ENCODE peak calls at places on chromosomes 1 and 21, in five cellular contexts. N is mesenchymal stem cell, A is H1, Q is neuronal stem cell, J is H9. T is an unnamed sample.

GRCh38 chr1:33375316-33375715 is 54.4 kb upstream of the A3GALT2 start:
- DNase-seq in N (no peak), A (no peak), Q (no peak), J (no peak), T (no peak)

GRCh38 chr1:182392045-182393028 is 747 bp upstream of the GLUL start:
- DNase-seq in N (peak; percentile 50), A (no peak), Q (no peak), J (no peak), T (peak; percentile 9)

GRCh38 chr1:93784538-93784937 is 94.5 kb downstream of the DNTTIP2 start:
- DNase-seq in N (no peak), A (no peak), Q (no peak), J (no peak), T (no peak)

GRCh38 chr1:57424231-57425027 is 569 bp upstream of the DAB1 start:
- DNase-seq in N (peak; percentile 33), A (no peak), Q (peak; percentile 66), J (peak; percentile 85), T (peak; percentile 41)

GRCh38 chr21:35381743-35382310 is 332.7 kb upstream of the RUNX1 start:
- DNase-seq in N (no peak), A (no peak), Q (no peak), J (no peak), T (no peak)

GRCh38 chr1:85607126-85607912 is 26.8 kb downstream of the CCN1 start:
- DNase-seq in N (peak; percentile 97), A (peak; percentile 93), Q (peak; percentile 71), J (peak; percentile 97), T (peak; percentile 100)

GRCh38 chr1:63772876-63773275 is 941 bp upstream of the ROR1 start:
- DNase-seq in N (no peak), A (no peak), Q (no peak), J (no peak), T (no peak)

GRCh38 chr1:47340227-47340626 is 6.6 kb downstream of the CMPK1 start:
- DNase-seq in N (peak; percentile 62), A (no peak), Q (no peak), J (no peak), T (peak; percentile 80)

GRCh38 chr1:2978691-2979190 is 42.5 kb upstream of the ACTRT2 start:
- DNase-seq in N (no peak), A (no peak), Q (no peak), J (no peak), T (no peak)

GRCh38 chr1:15454256-15454655 is 2.3 kb upstream of the CELA2A start:
- DNase-seq in N (peak; percentile 55), A (no peak), Q (no peak), J (no peak), T (peak; percentile 87)

GRCh38 chr1:40423264-40423642 is 27.0 kb upstream of the ZFP69B start:
- DNase-seq in N (no peak), A (no peak), Q (no peak), J (no peak), T (no peak)

GRCh38 chr21:15848632-15849031 is 118.8 kb downstream of the USP25 start:
- DNase-seq in N (no peak), A (no peak), Q (no peak), J (no peak), T (peak; percentile 76)

GRCh38 chr21:16040601-16041000 is 310.8 kb downstream of the USP25 start:
- DNase-seq in N (peak; percentile 18), A (no peak), Q (no peak), J (no peak), T (peak; percentile 55)

GRCh38 chr1:181661569-181661968 is 178.3 kb downstream of the CACNA1E start:
- DNase-seq in N (no peak), A (no peak), Q (no peak), J (no peak), T (no peak)

GRCh38 chr1:42737257-42737656 is 2.8 kb downstream of the CLDN19 start:
- DNase-seq in N (no peak), A (no peak), Q (no peak), J (no peak), T (no peak)

GRCh38 chr21:14480601-14481000 is 65.5 kb downstream of the SAMSN1 start:
- DNase-seq in N (no peak), A (no peak), Q (no peak), J (no peak), T (no peak)

GRCh38 chr21:35227774-35228173 is 178.7 kb upstream of the RUNX1 start:
- DNase-seq in N (no peak), A (no peak), Q (no peak), J (no peak), T (no peak)

GRCh38 chr1:115052454-115053083 is 22.9 kb downstream of the TSHB start:
- DNase-seq in N (peak; percentile 46), A (no peak), Q (peak; percentile 30), J (peak; percentile 68), T (peak; percentile 33)

GRCh38 chr21:29181799-29182470 is 51.5 kb downstream of the MAP3K7CL start:
- DNase-seq in N (peak; percentile 95), A (no peak), Q (no peak), J (no peak), T (peak; percentile 95)

GRCh38 chr1:194268839-194269238 is 1082.4 kb upstream of the B3GALT2 start:
- DNase-seq in N (peak; percentile 9), A (no peak), Q (peak; percentile 1), J (no peak), T (peak; percentile 54)

GRCh38 chr1:21270086-21270689 is 20.1 kb downstream of the ECE1 start:
- DNase-seq in N (peak; percentile 76), A (peak; percentile 63), Q (peak; percentile 63), J (peak; percentile 92), T (peak; percentile 52)

GRCh38 chr1:246483204-246483933 is 23.7 kb downstream of the SMYD3 start:
- DNase-seq in N (no peak), A (no peak), Q (no peak), J (no peak), T (peak; percentile 38)

GRCh38 chr1:41612953-41613352 is 128.5 kb upstream of the EDN2 start:
- DNase-seq in N (peak; percentile 13), A (no peak), Q (no peak), J (no peak), T (no peak)

GRCh38 chr1:112232848-112233247 is 163.2 kb upstream of the CTTNBP2NL start:
- DNase-seq in N (no peak), A (no peak), Q (no peak), J (no peak), T (no peak)

DNA sequence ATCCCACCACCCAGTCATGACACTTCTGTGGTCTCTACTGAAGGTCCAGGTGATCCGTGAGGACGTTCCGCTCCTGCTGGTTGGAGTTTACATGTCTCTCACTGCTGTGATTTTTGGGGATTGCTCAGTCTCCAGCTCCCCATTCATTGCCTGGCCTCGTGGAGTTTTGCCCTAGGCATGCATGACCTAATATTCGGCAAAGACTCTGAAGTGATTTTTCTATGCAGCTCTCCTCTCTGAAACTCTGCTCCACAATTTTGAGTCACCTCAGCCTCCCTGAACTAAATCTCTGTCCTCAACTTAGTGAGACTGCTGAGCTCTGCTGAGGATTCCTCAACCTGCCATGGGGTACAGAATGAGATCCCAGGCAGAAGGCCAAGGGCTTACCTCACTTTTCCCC is 174.4 kb upstream of the FGGY start:
- DNase-seq in N (no peak), A (no peak), Q (no peak), J (no peak), T (no peak)
- H3K18ac ChIP-seq in N (no peak overlapping the region), A (peak overlapping the region; percentile 39), Q (no peak overlapping the region), J (no peak overlapping the region), T (peak overlapping the region; percentile 57)

GRCh38 chr1:153783233-153784190 is 8.3 kb downstream of the SLC27A3 start:
- DNase-seq in N (peak; percentile 92), A (peak; percentile 80), Q (peak; percentile 86), J (peak; percentile 94), T (peak; percentile 86)
- H3K23ac ChIP-seq in N (no peak overlapping the region), A (no peak overlapping the region), Q (peak overlapping the region; percentile 80), J (no peak overlapping the region), T (peak overlapping the region; percentile 66)

GRCh38 chr1:116923421-116923820 is 13.7 kb downstream of the PTGFRN start:
- DNase-seq in N (no peak), A (no peak), Q (no peak), J (no peak), T (no peak)
- H3K18ac ChIP-seq in N (no peak overlapping the region), A (no peak overlapping the region), Q (no peak overlapping the region), J (no peak overlapping the region), T (no peak overlapping the region)

GRCh38 chr1:76128096-76128495 is 53.5 kb downstream of the ST6GALNAC3 start:
- DNase-seq in N (no peak), A (no peak), Q (no peak), J (no peak), T (no peak)
- H3K23ac ChIP-seq in N (no peak overlapping the region), A (no peak overlapping the region), Q (no peak overlapping the region), J (no peak overlapping the region), T (no peak overlapping the region)